ENCODE peak calls at places on chromosomes 12 and 14, in eight cellular contexts. One of them, this sample, is unnamed.

GRCh38 chr12:112868459-112869041 is 38.2 kb upstream of the OAS1 start:
- DNase-seq in NCI-H1694 treated with DMSO at 0.1 percent for 48 hours: no peak
- DNase-seq in KBM-7: no peak
- DNase-seq in GM04504: no peak
- DNase-seq in brain microvascular endothelial cell: no peak
- DNase-seq in cardiac muscle cell: peak
- DNase-seq in nephron progenitor cell: peak
- DNase-seq in fibroblast of the conjunctiva: no peak
- DNase-seq in this sample: peak

GRCh38 chr12:93773122-93773871 is 96.1 kb downstream of the CRADD start:
- DNase-seq in cardiac muscle cell: no peak
- DNase-seq in nephron progenitor cell: no peak
- DNase-seq in GM04504: no peak
- DNase-seq in NCI-H1694 treated with DMSO at 0.1 percent for 48 hours: no peak
- DNase-seq in fibroblast of the conjunctiva: no peak
- DNase-seq in KBM-7: peak
- DNase-seq in brain microvascular endothelial cell: peak
- DNase-seq in this sample: no peak

GRCh38 chr12:12473223-12473622 is 89.4 kb downstream of the DUSP16 start:
- DNase-seq in fibroblast of the conjunctiva: no peak
- DNase-seq in NCI-H1694 treated with DMSO at 0.1 percent for 48 hours: no peak
- DNase-seq in nephron progenitor cell: no peak
- DNase-seq in brain microvascular endothelial cell: no peak
- DNase-seq in KBM-7: no peak
- DNase-seq in cardiac muscle cell: no peak
- DNase-seq in GM04504: no peak
- DNase-seq in this sample: no peak

GRCh38 chr14:22981090-22982012 is 1.0 kb downstream of the AJUBA start:
- DNase-seq in cardiac muscle cell: peak
- DNase-seq in fibroblast of the conjunctiva: no peak
- DNase-seq in KBM-7: no peak
- DNase-seq in NCI-H1694 treated with DMSO at 0.1 percent for 48 hours: no peak
- DNase-seq in brain microvascular endothelial cell: no peak
- DNase-seq in nephron progenitor cell: peak
- DNase-seq in GM04504: no peak
- DNase-seq in this sample: no peak

GRCh38 chr14:55600784-55601561 is 21.0 kb downstream of the KTN1 start:
- DNase-seq in GM04504: no peak
- DNase-seq in cardiac muscle cell: no peak
- DNase-seq in KBM-7: no peak
- DNase-seq in NCI-H1694 treated with DMSO at 0.1 percent for 48 hours: no peak
- DNase-seq in brain microvascular endothelial cell: no peak
- DNase-seq in fibroblast of the conjunctiva: no peak
- DNase-seq in nephron progenitor cell: no peak
- DNase-seq in this sample: no peak

GRCh38 chr12:8912910-8913309 is 1.4 kb upstream of the PHC1 start:
- DNase-seq in GM04504: no peak
- DNase-seq in fibroblast of the conjunctiva: no peak
- DNase-seq in brain microvascular endothelial cell: no peak
- DNase-seq in cardiac muscle cell: no peak
- DNase-seq in nephron progenitor cell: no peak
- DNase-seq in NCI-H1694 treated with DMSO at 0.1 percent for 48 hours: no peak
- DNase-seq in KBM-7: no peak
- DNase-seq in this sample: peak

GRCh38 chr14:91413547-91414474 is 3.8 kb downstream of the CCDC88C start:
- DNase-seq in brain microvascular endothelial cell: no peak
- DNase-seq in cardiac muscle cell: no peak
- DNase-seq in nephron progenitor cell: no peak
- DNase-seq in NCI-H1694 treated with DMSO at 0.1 percent for 48 hours: no peak
- DNase-seq in fibroblast of the conjunctiva: no peak
- DNase-seq in GM04504: no peak
- DNase-seq in KBM-7: no peak
- DNase-seq in this sample: no peak

GRCh38 chr12:6462234-6462995 is 8.1 kb downstream of the VAMP1 start:
- DNase-seq in nephron progenitor cell: no peak
- DNase-seq in GM04504: no peak
- DNase-seq in KBM-7: no peak
- DNase-seq in brain microvascular endothelial cell: no peak
- DNase-seq in NCI-H1694 treated with DMSO at 0.1 percent for 48 hours: no peak
- DNase-seq in cardiac muscle cell: no peak
- DNase-seq in fibroblast of the conjunctiva: no peak
- DNase-seq in this sample: no peak

GRCh38 chr14:54187439-54187838 is 209.4 kb upstream of the CDKN3 start:
- DNase-seq in NCI-H1694 treated with DMSO at 0.1 percent for 48 hours: no peak
- DNase-seq in brain microvascular endothelial cell: no peak
- DNase-seq in cardiac muscle cell: peak
- DNase-seq in nephron progenitor cell: peak
- DNase-seq in KBM-7: no peak
- DNase-seq in fibroblast of the conjunctiva: no peak
- DNase-seq in GM04504: no peak
- DNase-seq in this sample: no peak

GRCh38 chr14:65332141-65332871 is 80.2 kb upstream of the FUT8 start:
- DNase-seq in fibroblast of the conjunctiva: no peak
- DNase-seq in brain microvascular endothelial cell: no peak
- DNase-seq in GM04504: no peak
- DNase-seq in nephron progenitor cell: no peak
- DNase-seq in KBM-7: no peak
- DNase-seq in NCI-H1694 treated with DMSO at 0.1 percent for 48 hours: no peak
- DNase-seq in cardiac muscle cell: no peak
- DNase-seq in this sample: no peak

GRCh38 chr14:95302667-95303066 is 17.0 kb downstream of the CLMN start:
- DNase-seq in fibroblast of the conjunctiva: no peak
- DNase-seq in cardiac muscle cell: no peak
- DNase-seq in NCI-H1694 treated with DMSO at 0.1 percent for 48 hours: no peak
- DNase-seq in nephron progenitor cell: no peak
- DNase-seq in GM04504: no peak
- DNase-seq in KBM-7: no peak
- DNase-seq in brain microvascular endothelial cell: no peak
- DNase-seq in this sample: no peak

GRCh38 chr12:96404683-96405082 is 4.4 kb upstream of the CDK17 start:
- DNase-seq in KBM-7: no peak
- DNase-seq in GM04504: no peak
- DNase-seq in brain microvascular endothelial cell: no peak
- DNase-seq in cardiac muscle cell: no peak
- DNase-seq in nephron progenitor cell: no peak
- DNase-seq in fibroblast of the conjunctiva: no peak
- DNase-seq in NCI-H1694 treated with DMSO at 0.1 percent for 48 hours: no peak
- DNase-seq in this sample: no peak

GRCh38 chr14:45699451-45699850 is 446.4 kb upstream of the MIS18BP1 start:
- DNase-seq in fibroblast of the conjunctiva: no peak
- DNase-seq in NCI-H1694 treated with DMSO at 0.1 percent for 48 hours: no peak
- DNase-seq in KBM-7: no peak
- DNase-seq in nephron progenitor cell: no peak
- DNase-seq in brain microvascular endothelial cell: no peak
- DNase-seq in GM04504: no peak
- DNase-seq in cardiac muscle cell: peak
- DNase-seq in this sample: no peak

GRCh38 chr12:26195250-26195640 is at the start of gene SSPN:
- DNase-seq in NCI-H1694 treated with DMSO at 0.1 percent for 48 hours: no peak
- DNase-seq in nephron progenitor cell: peak
- DNase-seq in cardiac muscle cell: peak
- DNase-seq in GM04504: peak
- DNase-seq in brain microvascular endothelial cell: peak
- DNase-seq in KBM-7: no peak
- DNase-seq in fibroblast of the conjunctiva: peak
- DNase-seq in this sample: peak

GRCh38 chr14:77284066-77284855 is 13.3 kb upstream of the NGB start:
- DNase-seq in nephron progenitor cell: no peak
- DNase-seq in brain microvascular endothelial cell: no peak
- DNase-seq in NCI-H1694 treated with DMSO at 0.1 percent for 48 hours: peak
- DNase-seq in cardiac muscle cell: no peak
- DNase-seq in GM04504: no peak
- DNase-seq in KBM-7: no peak
- DNase-seq in fibroblast of the conjunctiva: no peak
- DNase-seq in this sample: no peak

GRCh38 chr12:97075583-97076268 is 168.7 kb downstream of the NEDD1 start:
- DNase-seq in KBM-7: no peak
- DNase-seq in fibroblast of the conjunctiva: no peak
- DNase-seq in brain microvascular endothelial cell: no peak
- DNase-seq in nephron progenitor cell: no peak
- DNase-seq in NCI-H1694 treated with DMSO at 0.1 percent for 48 hours: no peak
- DNase-seq in GM04504: no peak
- DNase-seq in cardiac muscle cell: no peak
- DNase-seq in this sample: peak

GRCh38 chr12:75720807-75721206 is 209.4 kb upstream of the KRR1 start:
- DNase-seq in NCI-H1694 treated with DMSO at 0.1 percent for 48 hours: peak
- DNase-seq in cardiac muscle cell: peak
- DNase-seq in nephron progenitor cell: peak
- DNase-seq in GM04504: no peak
- DNase-seq in brain microvascular endothelial cell: no peak
- DNase-seq in fibroblast of the conjunctiva: no peak
- DNase-seq in KBM-7: no peak
- DNase-seq in this sample: peak

GRCh38 chr12:13223941-13224340 is 27.4 kb downstream of the EMP1 start:
- DNase-seq in NCI-H1694 treated with DMSO at 0.1 percent for 48 hours: no peak
- DNase-seq in GM04504: no peak
- DNase-seq in brain microvascular endothelial cell: no peak
- DNase-seq in cardiac muscle cell: no peak
- DNase-seq in fibroblast of the conjunctiva: no peak
- DNase-seq in nephron progenitor cell: no peak
- DNase-seq in KBM-7: no peak
- DNase-seq in this sample: no peak

GRCh38 chr14:96173646-96174475 is 30.8 kb upstream of the BDKRB2 start:
- DNase-seq in nephron progenitor cell: no peak
- DNase-seq in brain microvascular endothelial cell: no peak
- DNase-seq in fibroblast of the conjunctiva: no peak
- DNase-seq in cardiac muscle cell: no peak
- DNase-seq in NCI-H1694 treated with DMSO at 0.1 percent for 48 hours: peak
- DNase-seq in KBM-7: no peak
- DNase-seq in GM04504: no peak
- DNase-seq in this sample: no peak

GRCh38 chr12:80939231-80939950 is 1.7 kb upstream of the LIN7A start:
- DNase-seq in cardiac muscle cell: no peak
- DNase-seq in brain microvascular endothelial cell: peak
- DNase-seq in NCI-H1694 treated with DMSO at 0.1 percent for 48 hours: no peak
- DNase-seq in nephron progenitor cell: no peak
- DNase-seq in KBM-7: peak
- DNase-seq in fibroblast of the conjunctiva: no peak
- DNase-seq in GM04504: no peak
- DNase-seq in this sample: no peak

GRCh38 chr12:121214171-121214777 is 4.3 kb downstream of the P2RX4 start:
- DNase-seq in KBM-7: no peak
- DNase-seq in brain microvascular endothelial cell: peak
- DNase-seq in GM04504: no peak
- DNase-seq in nephron progenitor cell: no peak
- DNase-seq in cardiac muscle cell: no peak
- DNase-seq in fibroblast of the conjunctiva: peak
- DNase-seq in NCI-H1694 treated with DMSO at 0.1 percent for 48 hours: no peak
- DNase-seq in this sample: no peak

GRCh38 chr12:80565276-80565675 is 121.2 kb downstream of the PTPRQ start:
- DNase-seq in fibroblast of the conjunctiva: peak
- DNase-seq in KBM-7: no peak
- DNase-seq in NCI-H1694 treated with DMSO at 0.1 percent for 48 hours: peak
- DNase-seq in nephron progenitor cell: no peak
- DNase-seq in GM04504: no peak
- DNase-seq in cardiac muscle cell: no peak
- DNase-seq in brain microvascular endothelial cell: peak
- DNase-seq in this sample: no peak

GRCh38 chr12:106086696-106087095 is 52.1 kb downstream of the NUAK1 start:
- DNase-seq in cardiac muscle cell: no peak
- DNase-seq in NCI-H1694 treated with DMSO at 0.1 percent for 48 hours: no peak
- DNase-seq in fibroblast of the conjunctiva: no peak
- DNase-seq in KBM-7: no peak
- DNase-seq in GM04504: no peak
- DNase-seq in nephron progenitor cell: no peak
- DNase-seq in brain microvascular endothelial cell: no peak
- DNase-seq in this sample: no peak

GRCh38 chr12:113285679-113286645 is 48.9 kb downstream of the SLC8B1 start:
- DNase-seq in KBM-7: no peak
- DNase-seq in brain microvascular endothelial cell: no peak
- DNase-seq in nephron progenitor cell: peak
- DNase-seq in GM04504: no peak
- DNase-seq in fibroblast of the conjunctiva: no peak
- DNase-seq in NCI-H1694 treated with DMSO at 0.1 percent for 48 hours: no peak
- DNase-seq in cardiac muscle cell: no peak
- DNase-seq in this sample: no peak

GRCh38 chr14:51097287-51097686 is 2.4 kb upstream of the TRIM9 start:
- DNase-seq in brain microvascular endothelial cell: no peak
- DNase-seq in nephron progenitor cell: no peak
- DNase-seq in NCI-H1694 treated with DMSO at 0.1 percent for 48 hours: no peak
- DNase-seq in GM04504: no peak
- DNase-seq in KBM-7: no peak
- DNase-seq in fibroblast of the conjunctiva: no peak
- DNase-seq in cardiac muscle cell: no peak
- DNase-seq in this sample: no peak

GRCh38 chr14:94079891-94080605 is 954 bp downstream of the DDX24 start:
- DNase-seq in KBM-7: peak
- DNase-seq in GM04504: no peak
- DNase-seq in nephron progenitor cell: no peak
- DNase-seq in brain microvascular endothelial cell: peak
- DNase-seq in fibroblast of the conjunctiva: no peak
- DNase-seq in NCI-H1694 treated with DMSO at 0.1 percent for 48 hours: no peak
- DNase-seq in cardiac muscle cell: no peak
- DNase-seq in this sample: no peak

GRCh38 chr12:102501773-102502172 is 21.4 kb upstream of the IGF1 start:
- DNase-seq in nephron progenitor cell: no peak
- DNase-seq in NCI-H1694 treated with DMSO at 0.1 percent for 48 hours: no peak
- DNase-seq in cardiac muscle cell: no peak
- DNase-seq in GM04504: no peak
- DNase-seq in fibroblast of the conjunctiva: no peak
- DNase-seq in brain microvascular endothelial cell: no peak
- DNase-seq in KBM-7: no peak
- DNase-seq in this sample: no peak

GRCh38 chr14:91482278-91483023 is 27.7 kb downstream of the PPP4R3A start:
- DNase-seq in nephron progenitor cell: no peak
- DNase-seq in cardiac muscle cell: no peak
- DNase-seq in KBM-7: peak
- DNase-seq in brain microvascular endothelial cell: peak
- DNase-seq in NCI-H1694 treated with DMSO at 0.1 percent for 48 hours: no peak
- DNase-seq in GM04504: no peak
- DNase-seq in fibroblast of the conjunctiva: peak
- DNase-seq in this sample: no peak

This sample was measured in T47D.